ENCODE peak calls at places on chromosomes 16 and 17, in seven cellular contexts. R, E, M, T, C, Y and F are unnamed samples.

GRCh38 chr17:4623249-4623648 is 18.2 kb downstream of the ALOX15 start:
- DNase-seq in T (no peak), R (no peak), M (peak; percentile 77), Y (no peak), C (no peak), E (no peak), F (no peak)

GRCh38 chr16:1871974-1872635 is at the start of gene MEIOB:
- DNase-seq in Y (peak; percentile 59), M (peak; percentile 54), C (no peak), T (peak; percentile 43), E (no peak), R (no peak), F (peak; percentile 67)

GRCh38 chr16:67461600-67462278 is 19.2 kb downstream of the ATP6V0D1 start:
- DNase-seq in Y (no peak), E (peak; percentile 94), C (no peak), R (no peak), M (no peak), T (no peak), F (no peak)

GRCh38 chr17:5780476-5780875 is 196.2 kb upstream of the NLRP1 start:
- DNase-seq in E (no peak), M (peak; percentile 88), C (no peak), T (no peak), R (no peak), Y (no peak), F (peak; percentile 53)

GRCh38 chr16:25636662-25637061 is 55.1 kb upstream of the HS3ST4 start:
- DNase-seq in C (no peak), Y (no peak), M (no peak), E (no peak), R (no peak), T (no peak), F (no peak)

GRCh38 chr16:4402439-4403132 is 13.8 kb downstream of the CORO7 start:
- DNase-seq in R (peak; percentile 84), Y (peak; percentile 92), M (peak; percentile 87), E (peak; percentile 74), T (peak; percentile 82), C (no peak), F (peak; percentile 71)

GRCh38 chr16:88013091-88013609 is 61.9 kb downstream of the BANP start:
- DNase-seq in R (no peak), T (no peak), E (no peak), C (no peak), M (no peak), Y (peak; percentile 40), F (no peak)

GRCh38 chr17:34242976-34243731 is 11.9 kb upstream of the CCL2 start:
- DNase-seq in E (no peak), C (no peak), T (no peak), M (no peak), Y (no peak), R (no peak), F (no peak)

GRCh38 chr17:61179316-61179715 is 220.3 kb upstream of the TBX2 start:
- DNase-seq in C (no peak), E (no peak), M (no peak), R (no peak), Y (peak; percentile 57), T (peak; percentile 54), F (no peak)

GRCh38 chr17:66930933-66931332 is 33.6 kb upstream of the CACNG4 start:
- DNase-seq in C (no peak), Y (no peak), R (no peak), T (no peak), E (no peak), M (no peak), F (peak; percentile 26)

GRCh38 chr17:79793924-79794304 is 3.0 kb downstream of the CBX8 start:
- DNase-seq in T (no peak), R (no peak), E (no peak), M (peak; percentile 71), C (no peak), Y (peak; percentile 78), F (peak; percentile 80)

GRCh38 chr16:87764600-87765472 is 950 bp downstream of the KLHDC4 start:
- DNase-seq in T (no peak), M (no peak), E (no peak), C (peak; percentile 44), R (no peak), Y (no peak), F (no peak)

GRCh38 chr16:9536905-9537304 is 445.5 kb downstream of the HAPSTR1 start:
- DNase-seq in E (no peak), M (no peak), T (no peak), Y (no peak), C (no peak), R (no peak), F (no peak)

GRCh38 chr17:76385892-76386786 is 1.7 kb downstream of the SPHK1 start:
- DNase-seq in R (peak; percentile 81), C (peak; percentile 86), T (peak; percentile 68), E (peak; percentile 60), Y (peak; percentile 80), M (peak; percentile 92), F (peak; percentile 85)

GRCh38 chr16:4488486-4488967 is 12.3 kb downstream of the HMOX2 start:
- DNase-seq in E (no peak), R (no peak), C (no peak), Y (no peak), T (no peak), M (peak; percentile 38), F (no peak)

GRCh38 chr16:1964046-1964505 is 550 bp downstream of the RPS2 start:
- DNase-seq in T (no peak), Y (peak; percentile 73), C (no peak), E (no peak), M (peak; percentile 58), R (no peak), F (no peak)

GRCh38 chr16:67441907-67442306 is 11.0 kb downstream of the HSD11B2 start:
- DNase-seq in T (no peak), M (no peak), R (peak; percentile 41), C (no peak), E (no peak), Y (no peak), F (no peak)

GRCh38 chr17:50129946-50130777 is at the start of gene SAMD14:
- DNase-seq in E (no peak), M (peak; percentile 67), R (no peak), T (no peak), C (no peak), Y (no peak), F (peak; percentile 38)

DNA sequence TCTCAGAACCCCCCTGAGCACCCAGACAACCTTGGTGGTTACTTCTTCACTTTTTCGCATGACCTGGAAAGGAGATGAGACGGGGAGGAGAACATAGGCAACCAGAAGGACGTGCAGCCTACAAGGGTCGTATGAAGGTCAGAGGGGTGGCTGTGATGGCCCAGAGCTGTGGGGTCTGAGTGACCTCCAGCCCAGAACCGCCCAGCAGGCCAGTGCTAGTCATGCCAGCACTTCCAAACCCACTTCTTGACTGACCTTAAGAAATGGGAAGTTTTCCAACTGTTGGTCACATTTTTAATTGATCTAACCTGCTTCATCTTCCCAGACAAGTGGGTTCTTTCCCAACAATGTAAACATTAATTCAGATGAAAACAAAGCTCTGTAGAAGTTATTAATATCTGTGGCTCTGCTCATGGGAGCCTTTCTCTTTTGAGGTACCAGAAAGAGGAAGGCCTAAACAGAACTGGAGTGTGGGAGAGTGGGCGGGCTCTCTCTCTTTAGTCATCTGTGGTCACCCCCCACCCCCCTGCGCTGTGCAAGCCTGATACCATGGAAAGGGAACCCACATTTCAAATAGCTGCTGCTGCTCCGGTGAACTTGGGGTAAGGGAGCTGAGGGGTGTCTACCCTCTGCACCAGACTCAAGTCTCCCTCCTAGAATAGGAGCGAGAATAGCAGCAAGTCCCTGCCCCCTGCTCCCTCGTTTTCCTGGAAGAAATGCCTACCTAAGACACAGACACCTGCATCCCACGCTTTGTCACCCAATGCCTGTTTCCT is 101.6 kb downstream of the RAB11FIP4 start:
- DNase-seq in Y (no peak), R (peak; percentile 59), T (no peak), M (peak; percentile 26), C (no peak), E (no peak), F (no peak)
- H3K4me3 ChIP-seq in Y (no peak overlapping the region), R (no peak overlapping the region), T (no peak overlapping the region), M (no peak overlapping the region), C (no peak overlapping the region), E (no peak overlapping the region), F (no peak overlapping the region)

DNA sequence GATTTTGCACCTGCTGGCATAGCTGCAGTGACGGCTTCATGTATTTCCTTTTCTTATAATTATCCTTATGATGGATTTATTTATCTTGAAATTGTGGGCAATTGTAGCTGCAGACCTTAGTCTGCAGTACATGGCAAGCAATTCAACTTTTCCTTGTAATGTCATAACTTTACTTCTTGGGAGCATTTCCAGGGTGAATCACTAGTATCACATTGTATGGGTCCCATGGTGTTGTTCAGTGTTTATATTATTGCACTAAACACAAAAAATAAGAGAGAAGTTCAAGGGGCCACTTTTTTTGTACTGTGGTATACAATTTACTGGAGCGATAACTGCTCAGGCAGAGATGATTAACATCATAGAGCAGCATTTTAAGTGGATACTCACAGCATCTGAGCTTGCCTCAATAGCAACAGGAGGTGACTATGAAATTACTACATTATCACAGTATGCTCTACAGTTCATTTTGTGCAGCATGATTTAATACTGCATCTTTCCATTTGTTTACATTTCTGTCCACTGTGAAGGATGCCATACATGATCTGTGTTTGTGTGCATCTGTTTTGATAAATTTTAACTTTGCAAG is 169.5 kb downstream of the STX8 start:
- DNase-seq in C (no peak), R (no peak), E (no peak), M (peak; percentile 37), Y (no peak), T (no peak), F (no peak)
- H3K27me3 ChIP-seq in C (no peaks in the 10 kb centered on the region), R (no peaks in the 10 kb centered on the region), E (no peaks in the 10 kb centered on the region), M (no peaks in the 10 kb centered on the region), Y (no peaks in the 10 kb centered on the region), T (no peaks in the 10 kb centered on the region), F (no peaks in the 10 kb centered on the region)

GRCh38 chr17:18253187-18253884 is 5.2 kb downstream of the FLII start:
- DNase-seq in T (no peak), R (no peak), Y (no peak), E (peak; percentile 45), C (no peak), M (no peak), F (no peak)

GRCh38 chr17:18252160-18252559 is 6.4 kb downstream of the FLII start:
- DNase-seq in C (no peak), M (no peak), Y (no peak), R (no peak), E (no peak), T (no peak), F (no peak)

GRCh38 chr17:18250708-18251107 is 7.8 kb downstream of the FLII start:
- DNase-seq in T (no peak), Y (no peak), M (no peak), C (no peak), E (no peak), R (no peak), F (no peak)

GRCh38 chr17:18250259-18250658 is 8.3 kb downstream of the FLII start:
- DNase-seq in T (no peak), R (no peak), C (no peak), E (no peak), M (no peak), Y (no peak), F (no peak)

DNA sequence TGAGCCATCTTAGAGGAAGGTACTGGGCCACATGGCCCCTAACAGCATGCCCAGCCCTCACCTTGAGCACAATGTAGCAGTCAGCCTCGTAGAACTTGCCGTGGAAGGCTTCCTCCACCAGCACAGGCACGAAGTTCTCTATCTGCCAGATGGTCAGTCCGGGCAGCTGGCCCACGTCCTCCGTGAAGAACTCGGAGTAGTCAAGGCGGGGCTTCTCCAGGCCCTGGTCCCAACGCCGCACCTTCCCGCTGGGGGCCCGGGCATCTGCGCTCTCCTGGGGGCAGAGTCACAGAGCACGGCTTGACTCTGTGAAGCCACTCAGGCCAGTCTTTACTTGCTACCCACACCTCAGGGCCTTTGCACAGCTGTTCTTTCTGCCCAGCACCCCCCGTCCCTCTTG is 7.3 kb downstream of the FLII start:
- DNase-seq in E (no peak), C (no peak), R (no peak), M (no peak), T (no peak), Y (no peak), F (no peak)
- H3K36me3 ChIP-seq in E (peaks cover 7% of the 10 kb centered on the region), C (no peaks in the 10 kb centered on the region), R (peaks cover 99% of the 10 kb centered on the region), M (peaks cover 44% of the 10 kb centered on the region), T (peaks cover 92% of the 10 kb centered on the region), Y (peaks cover 49% of the 10 kb centered on the region), F (peaks cover 12% of the 10 kb centered on the region)

GRCh38 chr17:40113961-40114272 is 7.9 kb upstream of the MSL1 start:
- DNase-seq in M (peak; percentile 72), C (peak; percentile 4), E (no peak), T (no peak), Y (no peak), R (no peak), F (no peak)
- H3K4me3 ChIP-seq in M (peak overlapping the region; percentile 64), C (no peak overlapping the region), E (peak overlapping the region; percentile 39), T (no peak overlapping the region), Y (peak overlapping the region; percentile 23), R (peak overlapping the region; percentile 66), F (peak overlapping the region; percentile 22)